ENCODE peak calls at places on chromosomes 4 and X, in seven cellular contexts. L, O, Y, A, H, G and X are unnamed samples.

GRCh38 chr4:118888666-118889312 is at the start of gene SYNPO2:
- DNase-seq in L (peak; percentile 87), O (peak; percentile 90), Y (peak; percentile 91), A (peak; percentile 93), H (peak; percentile 79), G (peak; percentile 91), X (peak; percentile 81)

GRCh38 chr4:140884431-140885058 is 128.4 kb upstream of the TBC1D9 start:
- DNase-seq in L (no peak), O (peak; percentile 39), Y (peak; percentile 74), A (no peak), H (no peak), G (no peak), X (no peak)

GRCh38 chr4:156931267-156931666 is 40.3 kb downstream of the PDGFC start:
- DNase-seq in L (peak; percentile 23), O (no peak), Y (peak; percentile 93), A (no peak), H (peak; percentile 62), G (no peak), X (no peak)

GRCh38 chr4:32847466-32847865 is 2127.3 kb downstream of the PCDH7 start:
- DNase-seq in L (no peak), O (no peak), Y (peak; percentile 1), A (no peak), H (no peak), G (no peak), X (no peak)

GRCh38 chr4:38523524-38524448 is 140.2 kb upstream of the KLF3 start:
- DNase-seq in L (no peak), O (no peak), Y (peak; percentile 3), A (no peak), H (no peak), G (no peak), X (no peak)

GRCh38 chr4:6010789-6011188 is 7.4 kb downstream of the C4orf50 start:
- DNase-seq in L (no peak), O (no peak), Y (no peak), A (no peak), H (no peak), G (no peak), X (no peak)

GRCh38 chrX:11105080-11105479 is 6.1 kb upstream of the HCCS start:
- DNase-seq in L (no peak), O (no peak), Y (peak; percentile 69), A (no peak), H (no peak), G (no peak), X (no peak)

GRCh38 chrX:108177321-108177990 is 85.9 kb downstream of the ATG4A start:
- DNase-seq in L (no peak), O (no peak), Y (peak; percentile 46), A (no peak), H (no peak), G (no peak), X (no peak)

GRCh38 chrX:38165023-38165422 is 55.6 kb downstream of the SRPX start:
- DNase-seq in L (no peak), O (no peak), Y (no peak), A (no peak), H (no peak), G (no peak), X (no peak)

GRCh38 chr4:156892695-156893211 is 78.8 kb downstream of the PDGFC start:
- DNase-seq in L (no peak), O (no peak), Y (no peak), A (no peak), H (no peak), G (no peak), X (no peak)

GRCh38 chr4:26762650-26763049 is 98.0 kb upstream of the STIM2 start:
- DNase-seq in L (no peak), O (no peak), Y (peak; percentile 27), A (no peak), H (no peak), G (no peak), X (no peak)

GRCh38 chrX:153934473-153935325 is at the start of gene NAA10:
- DNase-seq in L (peak; percentile 90), O (peak; percentile 80), Y (peak; percentile 65), A (peak; percentile 84), H (peak; percentile 49), G (no peak), X (peak; percentile 54)

GRCh38 chrX:13835825-13836224 is 18.9 kb upstream of the GPM6B start:
- DNase-seq in L (no peak), O (no peak), Y (no peak), A (no peak), H (no peak), G (no peak), X (no peak)

GRCh38 chrX:38347136-38347535 is 5.3 kb upstream of the OTC start:
- DNase-seq in L (no peak), O (no peak), Y (peak; percentile 78), A (no peak), H (no peak), G (no peak), X (no peak)

GRCh38 chr4:30717208-30718020 is 2.8 kb upstream of the PCDH7 start:
- DNase-seq in L (peak; percentile 52), O (peak; percentile 48), Y (peak; percentile 86), A (peak; percentile 73), H (peak; percentile 14), G (no peak), X (peak; percentile 36)

GRCh38 chr4:158722291-158722916 is 792 bp downstream of the PPID start:
- DNase-seq in L (no peak), O (no peak), Y (peak; percentile 67), A (no peak), H (no peak), G (no peak), X (no peak)

GRCh38 chr4:26140150-26140898 is 180.5 kb upstream of the RBPJ start:
- DNase-seq in L (no peak), O (no peak), Y (peak; percentile 70), A (no peak), H (peak; percentile 40), G (no peak), X (no peak)

GRCh38 chrX:16320765-16321355 is 153.6 kb downstream of the MAGEB17 start:
- DNase-seq in L (no peak), O (no peak), Y (peak; percentile 78), A (no peak), H (no peak), G (no peak), X (no peak)

GRCh38 chr4:2058264-2059033 is 678 bp upstream of the NAT8L start:
- DNase-seq in L (peak; percentile 48), O (peak; percentile 18), Y (no peak), A (no peak), H (no peak), G (no peak), X (peak; percentile 11)

GRCh38 chrX:53373307-53373706 is 49.1 kb downstream of the SMC1A start:
- DNase-seq in L (no peak), O (no peak), Y (no peak), A (no peak), H (no peak), G (no peak), X (no peak)

GRCh38 chr4:183355405-183355804 is 33.2 kb upstream of the CLDN24 start:
- DNase-seq in L (no peak), O (no peak), Y (peak; percentile 94), A (no peak), H (no peak), G (no peak), X (no peak)

GRCh38 chrX:66074920-66075879 is 35.3 kb upstream of the VSIG4 start:
- DNase-seq in L (peak; percentile 73), O (peak; percentile 69), Y (no peak), A (peak; percentile 65), H (no peak), G (peak; percentile 70), X (peak; percentile 28)

GRCh38 chrX:13288671-13289070 is 31.2 kb downstream of the ATXN3L start:
- DNase-seq in L (no peak), O (no peak), Y (no peak), A (no peak), H (no peak), G (no peak), X (no peak)

GRCh38 chr4:110197421-110198398 is 705 bp downstream of the ELOVL6 start:
- DNase-seq in L (peak; percentile 56), O (peak; percentile 49), Y (peak; percentile 57), A (no peak), H (peak; percentile 6), G (no peak), X (peak; percentile 27)

DNA sequence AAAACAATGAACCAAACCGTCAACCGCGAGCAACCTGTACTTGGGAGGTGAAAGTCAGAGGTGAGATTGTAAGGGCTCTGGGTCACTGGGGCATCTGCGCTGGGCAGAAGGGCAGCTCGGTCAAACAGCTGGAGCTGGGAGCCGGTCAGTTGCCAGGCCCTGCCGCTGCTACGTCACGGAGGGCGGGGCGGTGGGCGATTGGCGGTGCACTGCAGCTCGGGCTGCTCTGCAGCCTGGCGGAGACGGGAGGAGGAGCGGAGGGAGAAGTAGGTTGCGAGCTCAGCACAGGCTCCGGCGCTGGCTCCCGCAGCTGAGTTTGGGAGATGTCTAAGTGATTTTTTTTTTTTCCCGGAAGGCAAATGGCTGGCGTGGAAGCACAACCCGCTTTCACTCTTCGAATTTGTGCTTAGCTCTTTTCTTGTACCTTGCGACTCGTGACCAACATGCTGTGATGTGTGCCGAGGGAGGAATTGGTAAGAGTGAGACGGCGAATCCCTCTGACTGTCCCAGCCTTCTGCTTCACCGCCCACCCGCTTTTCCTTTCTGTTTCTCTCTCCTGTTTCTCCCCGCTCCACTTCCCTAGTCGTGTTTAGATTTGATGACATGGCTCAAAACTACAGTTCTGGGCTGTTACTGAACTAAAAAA is at the start of gene ATP10D:
- DNase-seq in L (peak; percentile 96), O (peak; percentile 98), Y (peak; percentile 94), A (peak; percentile 97), H (peak; percentile 94), G (peak; percentile 94), X (peak; percentile 96)
- TF ChIP-seq CTCF in L (peak; percentile 27), O (peak; percentile 50), Y (no peak), A (peak; percentile 33), H (peak; percentile 29), G (no peak), X (peak; percentile 27)

DNA sequence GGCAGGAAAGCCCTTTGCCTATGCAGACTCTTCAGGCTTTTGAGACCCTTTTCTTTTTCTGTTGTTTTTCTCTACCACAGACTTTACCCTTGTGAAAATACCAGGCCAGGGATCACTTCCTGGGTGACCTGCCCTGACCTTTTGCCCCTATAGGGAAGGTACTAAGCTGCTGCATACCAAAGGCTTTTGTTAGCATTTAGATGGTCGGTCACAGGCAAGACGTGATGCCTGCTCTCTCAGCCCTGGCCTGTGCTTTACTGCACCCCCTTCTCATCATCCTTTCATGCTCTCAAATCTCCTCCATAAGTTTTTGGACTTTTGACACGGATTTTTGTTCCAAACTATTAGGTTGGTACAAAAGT is 98.2 kb downstream of the ARHGAP10 start:
- DNase-seq in L (no peak), O (no peak), Y (no peak), A (no peak), H (no peak), G (no peak), X (no peak)
- H3K4me1 ChIP-seq in L (peaks cover 82% of the 10 kb centered on the region), O (peaks cover 62% of the 10 kb centered on the region), Y (peaks cover 17% of the 10 kb centered on the region), A (peaks cover 5% of the 10 kb centered on the region), H (peaks cover 14% of the 10 kb centered on the region), G (no peaks in the 10 kb centered on the region), X (peaks cover 79% of the 10 kb centered on the region)

DNA sequence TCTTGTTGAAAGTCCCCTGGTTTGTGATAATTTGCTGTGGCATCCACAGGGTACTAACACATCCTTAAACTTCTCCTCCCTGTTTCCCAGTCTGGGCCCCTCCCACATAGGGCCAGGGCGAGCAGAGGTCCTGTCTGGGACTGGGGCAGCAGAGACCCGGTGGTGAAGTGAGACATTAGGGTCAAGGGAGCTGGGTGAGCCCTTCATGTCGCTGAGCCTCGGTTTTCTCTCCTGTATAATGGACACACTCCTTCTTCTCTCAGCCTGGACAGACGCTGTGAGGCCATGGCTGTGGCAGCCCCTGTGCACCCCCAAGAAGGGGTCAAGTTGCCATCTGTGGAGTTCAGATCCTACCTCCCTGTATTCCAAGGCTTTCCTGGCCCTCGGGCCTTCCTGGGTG is 33.0 kb upstream of the HMX1 start:
- DNase-seq in L (peak; percentile 22), O (peak; percentile 5), Y (no peak), A (peak; percentile 10), H (no peak), G (no peak), X (no peak)
- TF ChIP-seq CTCF in L (no peak), O (no peak), Y (no peak), A (no peak), H (no peak), G (no peak), X (no peak)

GRCh38 chr4:112519689-112520597 is 4.0 kb upstream of the NEUROG2 start:
- DNase-seq in L (no peak), O (no peak), Y (no peak), A (no peak), H (no peak), G (no peak), X (no peak)
- H3K4me1 ChIP-seq in L (peaks cover 7% of the 10 kb centered on the region), O (peaks cover 46% of the 10 kb centered on the region), Y (peaks cover 6% of the 10 kb centered on the region), A (no peaks in the 10 kb centered on the region), H (no peaks in the 10 kb centered on the region), G (no peaks in the 10 kb centered on the region), X (peaks cover 33% of the 10 kb centered on the region)